ENCODE peak calls at places on chromosomes 7 and 10, in eight cellular contexts. O, X, H, K, U, Z, T and R are unnamed samples.
A peak's percentile ranks its signal among the peaks of the same experiment; 100 is the strongest.

GRCh38 chr7:44595934-44596635 is 10.3 kb upstream of the OGDH start:
- DNase-seq in H (no peak), O (no peak), X (no peak), U (no peak), T (no peak), Z (no peak), K (no peak), R (no peak)

GRCh38 chr7:2110586-2111396 is 122.0 kb downstream of the MAD1L1 start:
- DNase-seq in H (no peak), X (no peak), U (no peak), Z (no peak), K (no peak), T (no peak), O (no peak), R (no peak)

GRCh38 chr10:482848-483247 is 206.6 kb downstream of the DIP2C start:
- DNase-seq in K (no peak), Z (peak; percentile 8), X (no peak), H (no peak), O (no peak), T (no peak), U (no peak), R (no peak)

GRCh38 chr10:32954545-32955298 is 3.3 kb downstream of the ITGB1 start:
- DNase-seq in H (no peak), K (no peak), X (no peak), Z (no peak), O (no peak), T (no peak), U (no peak), R (no peak)

GRCh38 chr7:1288996-1289551 is 56.4 kb downstream of the UNCX start:
- DNase-seq in T (no peak), O (no peak), H (no peak), Z (no peak), X (no peak), K (no peak), U (no peak), R (no peak)

GRCh38 chr10:112763916-112764520 is 186.0 kb upstream of the TCF7L2 start:
- DNase-seq in U (no peak), O (no peak), T (no peak), H (no peak), X (no peak), Z (no peak), K (no peak), R (no peak)

GRCh38 chr7:20152511-20152910 is 64.7 kb downstream of the MACC1 start:
- DNase-seq in O (no peak), T (no peak), Z (no peak), X (no peak), H (no peak), U (no peak), K (no peak), R (no peak)

GRCh38 chr7:138625084-138625848 is 75.9 kb downstream of the SVOPL start:
- DNase-seq in T (no peak), K (no peak), O (no peak), U (no peak), Z (no peak), X (no peak), H (no peak), R (no peak)

GRCh38 chr7:99142727-99143521 is 984 bp downstream of the SMURF1 start:
- DNase-seq in O (peak; percentile 95), X (peak; percentile 97), Z (peak; percentile 97), U (peak; percentile 78), H (peak; percentile 74), T (peak; percentile 96), K (peak; percentile 96), R (peak; percentile 99)

GRCh38 chr7:99143522-99143852 is 421 bp downstream of the SMURF1 start:
- DNase-seq in Z (no peak), T (no peak), O (no peak), U (no peak), X (no peak), H (no peak), K (no peak), R (no peak)

GRCh38 chr7:99140813-99141212 is 3.1 kb downstream of the SMURF1 start:
- DNase-seq in T (no peak), U (no peak), Z (no peak), H (no peak), X (no peak), O (no peak), K (no peak), R (no peak)

GRCh38 chr7:99141334-99141733 is 2.6 kb downstream of the SMURF1 start:
- DNase-seq in U (no peak), X (no peak), H (no peak), K (no peak), O (no peak), Z (no peak), T (no peak), R (no peak)

DNA sequence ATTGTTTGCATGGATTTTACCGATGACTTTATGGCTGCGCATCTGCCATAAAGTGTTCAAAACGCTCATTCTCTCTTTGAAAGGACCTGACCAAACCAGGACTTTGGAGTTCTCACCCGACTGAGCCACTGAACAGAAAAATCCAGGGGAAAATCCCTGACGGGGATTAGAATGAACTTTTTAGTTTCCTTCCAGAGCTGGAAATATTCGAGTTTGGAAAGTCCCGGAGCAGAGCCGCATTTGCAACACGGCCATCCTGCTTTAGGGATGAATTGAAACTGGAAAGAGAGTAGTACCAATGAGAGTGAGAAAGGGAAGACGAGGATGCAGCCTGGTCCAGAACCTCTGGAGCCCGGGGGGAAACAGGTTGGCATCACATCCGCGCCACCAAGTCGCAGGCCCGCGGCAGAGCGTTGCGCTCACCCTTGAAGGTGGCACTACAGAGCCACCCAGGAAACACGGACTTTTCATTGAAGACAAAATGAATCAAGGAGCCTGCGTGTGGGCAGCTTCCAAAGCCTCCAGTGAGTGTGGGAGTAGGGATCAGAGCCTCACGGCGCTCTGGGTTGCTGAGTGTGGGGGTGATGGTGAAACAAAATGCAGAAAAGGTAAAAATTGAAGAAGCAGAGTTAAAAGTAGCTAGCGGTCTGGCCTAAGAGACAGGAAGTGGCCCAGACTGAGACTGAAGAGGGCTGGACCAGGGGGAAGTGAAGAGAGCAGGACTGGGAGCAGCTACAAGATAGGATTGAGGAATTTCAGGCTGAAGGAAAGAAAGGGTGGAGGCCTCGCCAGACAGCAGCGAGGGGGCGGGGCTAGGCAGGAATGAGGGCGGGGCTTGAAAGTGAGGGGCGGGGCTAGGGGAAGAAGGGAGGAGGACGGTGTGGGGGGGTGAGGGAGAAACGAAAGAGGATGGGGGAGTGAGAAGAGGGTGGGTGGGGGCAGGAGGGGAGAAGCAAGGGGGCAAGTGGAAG is 1.9 kb downstream of the SMURF1 start:
- DNase-seq in X (peak; percentile 53), H (no peak), T (peak; percentile 63), O (peak; percentile 60), U (no peak), Z (peak; percentile 76), K (peak; percentile 66), R (peak; percentile 92)
- TF ChIP-seq POLR2A in X (peak; percentile 40), H (no peak), T (peak; percentile 46), O (no peak), U (no peak), Z (no peak), K (no peak), R (no peak)

DNA sequence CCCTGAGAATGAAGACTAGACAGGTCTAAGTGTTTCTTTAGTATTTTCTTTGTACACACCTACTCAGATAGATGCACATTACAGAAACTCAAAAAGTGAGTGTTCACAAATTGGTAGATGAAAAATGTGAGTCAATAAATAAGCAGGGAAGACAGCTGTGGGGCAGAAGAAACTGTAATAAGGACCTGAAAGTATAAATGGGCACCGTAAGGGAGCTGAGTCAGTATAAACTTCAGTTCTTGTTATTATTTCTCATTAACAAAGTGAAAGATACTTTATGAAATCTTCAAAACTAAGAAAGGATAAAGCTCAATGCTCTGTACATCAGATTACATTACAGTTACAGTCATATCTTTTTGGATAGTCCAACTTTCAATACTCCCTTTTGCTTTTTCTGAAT is 2.5 kb downstream of the MTPN start:
- DNase-seq in H (no peak), T (no peak), X (no peak), Z (no peak), O (no peak), U (no peak), K (no peak), R (no peak)
- H3K4me3 ChIP-seq in H (peak overlapping the region; percentile 79), T (no peak overlapping the region), X (no peak overlapping the region), Z (no peak overlapping the region), O (no peak overlapping the region), U (no peak overlapping the region), K (no peak overlapping the region), R (no peak overlapping the region)

GRCh38 chr7:56062382-56062781 is 1.7 kb upstream of the SUMF2 start:
- DNase-seq in K (no peak), O (no peak), H (no peak), T (no peak), X (no peak), U (peak; percentile 57), Z (no peak), R (no peak)

GRCh38 chr7:56063500-56063881 is 595 bp upstream of the SUMF2 start:
- DNase-seq in O (no peak), T (no peak), X (no peak), H (no peak), K (no peak), U (no peak), Z (no peak), R (no peak)

DNA sequence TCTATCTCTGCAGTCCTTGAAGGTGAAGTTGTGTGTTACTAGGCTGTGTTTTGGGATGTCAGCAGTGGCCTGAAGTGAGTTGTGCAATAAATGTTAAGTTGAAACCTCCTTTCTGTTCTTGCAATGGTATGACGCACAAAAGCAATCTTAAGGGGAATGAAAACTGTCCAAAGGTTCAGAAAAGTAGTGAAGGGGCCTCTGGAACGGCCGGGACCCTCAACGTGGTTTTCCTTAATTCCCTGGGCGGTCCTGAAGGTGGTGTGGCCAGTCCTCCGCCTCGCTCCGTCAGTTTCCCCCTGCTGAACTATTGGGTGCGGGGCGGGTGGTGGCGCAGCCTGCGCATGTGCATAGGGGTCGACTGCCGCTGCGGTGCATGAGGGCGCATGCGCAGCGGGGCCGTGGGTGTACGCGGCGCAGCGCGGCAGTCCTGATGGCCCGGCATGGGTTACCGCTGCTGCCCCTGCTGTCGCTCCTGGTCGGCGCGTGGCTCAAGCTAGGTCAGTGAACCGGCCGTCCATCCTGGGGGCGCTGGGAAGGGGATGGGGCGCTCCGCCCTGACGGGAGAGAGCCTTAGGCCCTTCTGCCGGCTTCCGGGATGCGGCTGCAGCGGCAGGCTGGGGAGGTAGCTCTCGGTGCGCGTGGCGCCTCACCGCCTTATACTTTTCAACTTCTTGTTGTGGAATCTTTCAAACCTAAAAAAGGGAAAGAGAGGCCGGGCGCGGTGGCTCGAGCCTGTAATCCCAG is at the start of gene SUMF2:
- DNase-seq in O (peak; percentile 94), H (peak; percentile 40), Z (peak; percentile 92), X (peak; percentile 90), T (peak; percentile 83), K (peak; percentile 88), U (peak; percentile 78), R (peak; percentile 98)
- TF ChIP-seq CTCF in O (peak; percentile 15), H (peak; percentile 16), Z (no peak), X (no peak), T (no peak), K (no peak), U (no peak), R (no peak)

GRCh38 chr7:102285541-102286236 is 979 bp upstream of the SH2B2 start:
- DNase-seq in T (no peak), H (no peak), X (no peak), U (no peak), K (no peak), O (no peak), Z (no peak), R (no peak)

GRCh38 chr7:102287465-102288146 is 938 bp downstream of the SH2B2 start:
- DNase-seq in U (no peak), X (peak; percentile 41), H (no peak), O (peak; percentile 47), K (peak; percentile 44), T (no peak), Z (peak; percentile 47), R (no peak)

GRCh38 chr7:102284891-102285540 is 1.7 kb upstream of the SH2B2 start:
- DNase-seq in X (peak; percentile 59), T (no peak), K (peak; percentile 75), Z (no peak), O (peak; percentile 78), H (no peak), U (no peak), R (peak; percentile 46)

GRCh38 chr7:102287082-102287464 is 405 bp downstream of the SH2B2 start:
- DNase-seq in H (no peak), K (peak; percentile 27), T (no peak), X (no peak), U (no peak), O (no peak), Z (peak; percentile 41), R (no peak)

GRCh38 chr7:102286237-102287081 is at the start of gene SH2B2:
- DNase-seq in T (peak; percentile 59), X (peak; percentile 79), Z (peak; percentile 61), O (peak; percentile 85), U (no peak), K (peak; percentile 72), H (no peak), R (peak; percentile 56)
- TF ChIP-seq POLR2A in T (peak; percentile 62), X (peak; percentile 69), Z (no peak), O (no peak), U (peak; percentile 58), K (no peak), H (no peak), R (no peak)